ENCODE peak calls at places on chromosomes 5 and 9, in four cellular contexts. One of them, this sample, is unnamed.

GRCh38 chr5:53537711-53538110 is 22.7 kb upstream of the NDUFS4 start:
- DNase-seq in endothelial cell of umbilical vein: no peak
- DNase-seq in SJSA1: no peak
- DNase-seq in K562: no peak
- DNase-seq in this sample: no peak

GRCh38 chr9:32579706-32580331 is 6.9 kb upstream of the NDUFB6 start:
- DNase-seq in endothelial cell of umbilical vein: peak; percentile 67
- DNase-seq in SJSA1: no peak
- DNase-seq in K562: peak; percentile 40
- DNase-seq in this sample: peak; percentile 89

GRCh38 chr5:73066466-73066865 is 53.9 kb upstream of the TMEM171 start:
- DNase-seq in endothelial cell of umbilical vein: no peak
- DNase-seq in SJSA1: peak; percentile 16
- DNase-seq in K562: no peak
- DNase-seq in this sample: no peak

GRCh38 chr5:140251527-140251973 is 51.4 kb downstream of the PFDN1 start:
- DNase-seq in endothelial cell of umbilical vein: peak; percentile 89
- DNase-seq in SJSA1: peak; percentile 99
- DNase-seq in K562: no peak
- DNase-seq in this sample: no peak

GRCh38 chr5:59390074-59390659 is 503.4 kb downstream of the PDE4D start:
- DNase-seq in endothelial cell of umbilical vein: peak; percentile 40
- DNase-seq in SJSA1: no peak
- DNase-seq in K562: peak; percentile 12
- DNase-seq in this sample: peak; percentile 64

GRCh38 chr9:13628526-13628925 is 349.0 kb upstream of the MPDZ start:
- DNase-seq in endothelial cell of umbilical vein: no peak
- DNase-seq in SJSA1: no peak
- DNase-seq in K562: no peak
- DNase-seq in this sample: no peak

GRCh38 chr5:10691826-10692785 is 68.9 kb downstream of the DAP start:
- DNase-seq in endothelial cell of umbilical vein: no peak
- DNase-seq in SJSA1: peak; percentile 98
- DNase-seq in K562: no peak
- DNase-seq in this sample: no peak

GRCh38 chr5:157802747-157803146 is 56.2 kb downstream of the CLINT1 start:
- DNase-seq in endothelial cell of umbilical vein: no peak
- DNase-seq in SJSA1: no peak
- DNase-seq in K562: no peak
- DNase-seq in this sample: no peak

GRCh38 chr9:96087669-96088299 is 212.3 kb downstream of the ERCC6L2 start:
- DNase-seq in endothelial cell of umbilical vein: no peak
- DNase-seq in SJSA1: no peak
- DNase-seq in K562: no peak
- DNase-seq in this sample: no peak

GRCh38 chr5:101393795-101394450 is 490.8 kb upstream of the ST8SIA4 start:
- DNase-seq in endothelial cell of umbilical vein: no peak
- DNase-seq in SJSA1: no peak
- DNase-seq in K562: no peak
- DNase-seq in this sample: no peak

GRCh38 chr5:380701-381309 is 59.3 kb downstream of the AHRR start:
- DNase-seq in endothelial cell of umbilical vein: no peak
- DNase-seq in SJSA1: no peak
- DNase-seq in K562: no peak
- DNase-seq in this sample: no peak

GRCh38 chr5:124952566-124952965 is 206.1 kb upstream of the ZNF608 start:
- DNase-seq in endothelial cell of umbilical vein: no peak
- DNase-seq in SJSA1: no peak
- DNase-seq in K562: no peak
- DNase-seq in this sample: no peak
- H3K4me3 ChIP-seq in endothelial cell of umbilical vein: no peak overlapping the region
- H3K4me3 ChIP-seq in SJSA1: no peak overlapping the region
- H3K4me3 ChIP-seq in K562: no peak overlapping the region
- H3K4me3 ChIP-seq in this sample: no peak overlapping the region

GRCh38 chr9:76873056-76873792 is 32.7 kb downstream of the PRUNE2 start:
- DNase-seq in endothelial cell of umbilical vein: no peak
- DNase-seq in SJSA1: no peak
- DNase-seq in K562: no peak
- DNase-seq in this sample: no peak
- H3K27ac ChIP-seq in endothelial cell of umbilical vein: no peak overlapping the region
- H3K27ac ChIP-seq in SJSA1: no peak overlapping the region
- H3K27ac ChIP-seq in K562: no peak overlapping the region
- H3K27ac ChIP-seq in this sample: no peak overlapping the region

GRCh38 chr9:133560311-133560710 is 25.8 kb downstream of the ADAMTSL2 start:
- DNase-seq in endothelial cell of umbilical vein: no peak
- DNase-seq in SJSA1: no peak
- DNase-seq in K562: no peak
- DNase-seq in this sample: no peak

GRCh38 chr9:133556354-133556753 is 21.9 kb downstream of the ADAMTSL2 start:
- DNase-seq in endothelial cell of umbilical vein: no peak
- DNase-seq in SJSA1: no peak
- DNase-seq in K562: no peak
- DNase-seq in this sample: no peak

GRCh38 chr9:133557581-133557980 is 23.1 kb downstream of the ADAMTSL2 start:
- DNase-seq in endothelial cell of umbilical vein: no peak
- DNase-seq in SJSA1: no peak
- DNase-seq in K562: no peak
- DNase-seq in this sample: no peak

GRCh38 chr9:133560944-133561343 is 26.4 kb downstream of the ADAMTSL2 start:
- DNase-seq in endothelial cell of umbilical vein: no peak
- DNase-seq in SJSA1: no peak
- DNase-seq in K562: no peak
- DNase-seq in this sample: no peak

DNA sequence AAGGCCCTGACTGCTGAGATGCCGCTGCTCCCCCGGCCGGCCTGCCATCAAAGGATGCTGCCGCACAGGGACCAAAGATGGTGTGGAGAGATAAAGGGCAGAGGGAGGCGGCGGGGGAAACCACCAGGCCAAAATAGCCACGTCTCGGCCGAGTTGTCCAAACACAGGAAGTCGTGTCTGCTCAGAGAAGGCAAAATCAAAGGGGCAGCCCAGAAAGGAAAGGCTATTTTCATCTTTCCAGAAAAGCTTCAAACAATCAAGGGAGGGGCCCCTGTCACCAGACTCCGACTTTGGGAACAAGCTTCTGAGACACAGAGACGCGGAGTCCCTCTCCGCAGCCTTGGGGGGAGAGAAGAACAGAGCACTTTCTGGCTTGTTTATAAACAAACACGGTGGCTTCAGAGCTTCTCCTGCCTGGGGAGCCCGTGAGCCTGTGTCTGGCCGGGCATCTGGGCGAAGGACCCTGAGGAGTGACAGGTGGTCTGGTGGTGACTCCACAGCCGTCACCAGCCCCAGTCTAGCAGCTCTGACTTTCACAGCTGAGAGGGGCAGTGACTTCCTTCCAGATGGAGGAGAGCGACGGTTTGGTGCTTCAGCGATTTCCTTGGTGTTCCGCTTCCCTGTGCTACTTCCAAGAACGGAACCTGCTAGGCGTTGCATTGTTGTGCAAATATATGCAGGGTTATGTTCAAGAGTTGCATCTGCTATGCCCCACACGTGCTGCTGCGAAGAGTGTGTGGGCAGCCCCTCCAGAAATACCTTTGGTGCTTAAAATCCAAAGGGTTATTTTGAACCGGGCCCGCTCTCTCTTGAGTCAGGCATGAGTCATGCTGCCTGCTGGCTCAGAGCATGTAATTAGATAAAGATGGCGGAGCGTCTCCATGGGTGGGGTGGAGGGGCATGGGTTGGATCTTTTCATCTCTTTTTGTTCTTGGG is 24.0 kb downstream of the ADAMTSL2 start:
- DNase-seq in endothelial cell of umbilical vein: peak; percentile 26
- DNase-seq in SJSA1: peak; percentile 83
- DNase-seq in K562: peak; percentile 62
- DNase-seq in this sample: no peak
- H3K4me1 ChIP-seq in endothelial cell of umbilical vein: peaks cover 14% of the 10 kb centered on the region
- H3K4me1 ChIP-seq in SJSA1: peaks cover 20% of the 10 kb centered on the region
- H3K4me1 ChIP-seq in K562: peaks cover 7% of the 10 kb centered on the region
- H3K4me1 ChIP-seq in this sample: no peaks in the 10 kb centered on the region

GRCh38 chr5:123089572-123089970 is 530 bp downstream of the PRDM6 start:
- DNase-seq in endothelial cell of umbilical vein: peak; percentile 16
- DNase-seq in SJSA1: peak; percentile 80
- DNase-seq in K562: no peak
- DNase-seq in this sample: no peak

GRCh38 chr5:123091988-123092583 is 3.0 kb downstream of the PRDM6 start:
- DNase-seq in endothelial cell of umbilical vein: no peak
- DNase-seq in SJSA1: no peak
- DNase-seq in K562: no peak
- DNase-seq in this sample: no peak

GRCh38 chr5:123089971-123090640 is 1.1 kb downstream of the PRDM6 start:
- DNase-seq in endothelial cell of umbilical vein: peak; percentile 13
- DNase-seq in SJSA1: no peak
- DNase-seq in K562: no peak
- DNase-seq in this sample: no peak

GRCh38 chr5:123091258-123091987 is 2.4 kb downstream of the PRDM6 start:
- DNase-seq in endothelial cell of umbilical vein: peak; percentile 62
- DNase-seq in SJSA1: no peak
- DNase-seq in K562: no peak
- DNase-seq in this sample: no peak

GRCh38 chr5:123090641-123091257 is 1.7 kb downstream of the PRDM6 start:
- DNase-seq in endothelial cell of umbilical vein: no peak
- DNase-seq in SJSA1: no peak
- DNase-seq in K562: no peak
- DNase-seq in this sample: no peak
- H3K4me3 ChIP-seq in endothelial cell of umbilical vein: no peak overlapping the region
- H3K4me3 ChIP-seq in SJSA1: peak overlapping the region; percentile 78
- H3K4me3 ChIP-seq in K562: no peak overlapping the region
- H3K4me3 ChIP-seq in this sample: no peak overlapping the region

DNA sequence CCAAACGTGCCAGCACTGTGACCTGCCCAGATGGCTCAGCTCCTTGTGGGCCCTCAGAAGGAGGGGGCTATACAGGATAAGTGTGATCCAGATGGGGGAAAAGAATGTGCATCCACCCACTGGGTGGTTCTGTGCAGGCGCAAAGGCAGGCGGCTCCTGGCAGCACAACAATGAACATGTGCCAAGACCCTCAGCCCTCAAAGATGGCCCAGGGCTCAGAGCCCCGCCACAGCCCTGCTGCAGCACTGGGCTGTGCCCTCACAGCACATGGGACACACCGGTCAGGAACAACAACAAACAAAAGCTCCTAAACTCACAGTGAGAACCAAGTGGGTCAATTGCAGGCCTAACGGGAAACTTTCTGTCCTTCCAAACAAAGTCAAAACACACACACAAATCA is 4.7 kb downstream of the SEMA4D start:
- DNase-seq in endothelial cell of umbilical vein: no peak
- DNase-seq in SJSA1: no peak
- DNase-seq in K562: no peak
- DNase-seq in this sample: no peak
- H3K27ac ChIP-seq in endothelial cell of umbilical vein: no peak overlapping the region
- H3K27ac ChIP-seq in SJSA1: no peak overlapping the region
- H3K27ac ChIP-seq in K562: no peak overlapping the region
- H3K27ac ChIP-seq in this sample: no peak overlapping the region

DNA sequence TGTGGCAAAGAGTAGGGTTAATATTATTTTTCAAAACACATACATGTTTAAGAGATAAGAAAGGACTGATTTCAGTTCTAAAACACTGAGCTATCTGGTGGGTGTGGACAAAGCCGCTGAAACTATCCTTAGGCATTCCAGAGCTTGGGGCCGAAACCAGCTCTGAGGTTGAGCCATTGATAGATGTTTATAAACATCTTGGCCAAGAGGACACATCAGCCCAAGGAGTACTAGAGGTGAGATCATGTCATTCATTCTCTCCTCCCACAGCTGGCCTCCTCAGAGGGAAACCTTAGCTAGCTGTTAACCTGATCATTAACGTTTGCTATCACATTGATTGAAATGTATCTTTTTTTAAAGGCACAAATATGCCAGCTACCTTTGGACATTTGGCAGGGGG is 89.9 kb downstream of the NLN start:
- DNase-seq in endothelial cell of umbilical vein: no peak
- DNase-seq in SJSA1: peak; percentile 66
- DNase-seq in K562: no peak
- DNase-seq in this sample: no peak
- H3K4me1 ChIP-seq in endothelial cell of umbilical vein: peaks cover 4% of the 10 kb centered on the region
- H3K4me1 ChIP-seq in SJSA1: peaks cover 59% of the 10 kb centered on the region
- H3K4me1 ChIP-seq in K562: no peaks in the 10 kb centered on the region
- H3K4me1 ChIP-seq in this sample: peaks cover 8% of the 10 kb centered on the region

GRCh38 chr5:179860301-179860700 is 1.7 kb upstream of the MRNIP start:
- DNase-seq in endothelial cell of umbilical vein: no peak
- DNase-seq in SJSA1: no peak
- DNase-seq in K562: no peak
- DNase-seq in this sample: no peak
- H3K4me3 ChIP-seq in endothelial cell of umbilical vein: no peak overlapping the region
- H3K4me3 ChIP-seq in SJSA1: no peak overlapping the region
- H3K4me3 ChIP-seq in K562: no peak overlapping the region
- H3K4me3 ChIP-seq in this sample: no peak overlapping the region

GRCh38 chr5:56119050-56119449 is 114.1 kb downstream of the ANKRD55 start:
- DNase-seq in endothelial cell of umbilical vein: no peak
- DNase-seq in SJSA1: no peak
- DNase-seq in K562: no peak
- DNase-seq in this sample: no peak

GRCh38 chr5:56126487-56127179 is 106.5 kb downstream of the ANKRD55 start:
- DNase-seq in endothelial cell of umbilical vein: peak; percentile 85
- DNase-seq in SJSA1: no peak
- DNase-seq in K562: no peak
- DNase-seq in this sample: no peak

GRCh38 chr5:56128166-56128565 is 105.0 kb downstream of the ANKRD55 start:
- DNase-seq in endothelial cell of umbilical vein: no peak
- DNase-seq in SJSA1: peak; percentile 11
- DNase-seq in K562: no peak
- DNase-seq in this sample: no peak

GRCh38 chr5:56124885-56125250 is 108.3 kb downstream of the ANKRD55 start:
- DNase-seq in endothelial cell of umbilical vein: peak; percentile 32
- DNase-seq in SJSA1: peak; percentile 16
- DNase-seq in K562: no peak
- DNase-seq in this sample: no peak

GRCh38 chr5:56123531-56124243 is 109.4 kb downstream of the ANKRD55 start:
- DNase-seq in endothelial cell of umbilical vein: peak; percentile 99
- DNase-seq in SJSA1: peak; percentile 99
- DNase-seq in K562: peak; percentile 93
- DNase-seq in this sample: no peak
- H3K27ac ChIP-seq in endothelial cell of umbilical vein: peak overlapping the region; percentile 83
- H3K27ac ChIP-seq in SJSA1: peak overlapping the region; percentile 97
- H3K27ac ChIP-seq in K562: peak overlapping the region; percentile 62
- H3K27ac ChIP-seq in this sample: no peak overlapping the region